ENCODE peak calls at places on chromosomes 6 and 20, in four cellular contexts. One of them, this sample, is unnamed.

GRCh38 chr20:3924304-3925112 is 35.3 kb downstream of the PANK2 start:
- DNase-seq in LoVo: no peak
- DNase-seq in ACHN: no peak
- DNase-seq in EL: no peak
- DNase-seq in this sample: no peak

GRCh38 chr6:110864816-110865215 is 9.8 kb upstream of the AMD1 start:
- DNase-seq in LoVo: no peak
- DNase-seq in ACHN: no peak
- DNase-seq in EL: no peak
- DNase-seq in this sample: no peak

GRCh38 chr6:15588966-15589634 is 73.7 kb downstream of the DTNBP1 start:
- DNase-seq in LoVo: no peak
- DNase-seq in ACHN: peak
- DNase-seq in EL: peak
- DNase-seq in this sample: no peak

GRCh38 chr6:151832710-151833109 is 25.2 kb downstream of the ESR1 start:
- DNase-seq in LoVo: no peak
- DNase-seq in ACHN: no peak
- DNase-seq in EL: no peak
- DNase-seq in this sample: no peak

GRCh38 chr6:45105170-45105820 is 222.8 kb upstream of the RUNX2 start:
- DNase-seq in LoVo: no peak
- DNase-seq in ACHN: no peak
- DNase-seq in EL: peak
- DNase-seq in this sample: no peak

GRCh38 chr20:34874094-34874654 is 1.5 kb upstream of the GGT7 start:
- DNase-seq in LoVo: peak
- DNase-seq in ACHN: peak
- DNase-seq in EL: peak
- DNase-seq in this sample: peak

GRCh38 chr20:3477861-3478544 is 7.2 kb downstream of the ATRN start:
- DNase-seq in LoVo: no peak
- DNase-seq in ACHN: no peak
- DNase-seq in EL: no peak
- DNase-seq in this sample: no peak

GRCh38 chr20:61587910-61588309 is 335.8 kb downstream of the CDH4 start:
- DNase-seq in LoVo: no peak
- DNase-seq in ACHN: no peak
- DNase-seq in EL: no peak
- DNase-seq in this sample: no peak

GRCh38 chr6:97177905-97178304 is 105.1 kb downstream of the MMS22L start:
- DNase-seq in LoVo: no peak
- DNase-seq in ACHN: no peak
- DNase-seq in EL: no peak
- DNase-seq in this sample: no peak

This sample was measured in HT-29.